ENCODE peak calls at places on chromosomes 3 and 15, in seven cellular contexts. L is psoas muscle, C is right lobe of liver, G is heart right ventricle, H is uterus, Z is prostate gland, T is upper lobe of right lung. W is an unnamed sample. For H3K9me3, the result is how much of the 10 kb centered on the place peaks cover.

GRCh38 chr3:88235102-88235501 is 85.3 kb downstream of the C3orf38 start:
- DNase-seq in L (no peak), C (no peak), G (no peak), H (no peak), Z (no peak), T (no peak), W (no peak)

GRCh38 chr15:57477736-57478522 is 101.6 kb downstream of the CGNL1 start:
- DNase-seq in L (no peak), C (peak), G (no peak), H (no peak), Z (no peak), T (no peak), W (no peak)

GRCh38 chr3:122676759-122677158 is 3.9 kb upstream of the PARP14 start:
- DNase-seq in L (no peak), C (no peak), G (no peak), H (no peak), Z (no peak), T (no peak), W (no peak)

GRCh38 chr15:64455951-64456350 is 4.4 kb upstream of the ZNF609 start:
- DNase-seq in L (no peak), C (no peak), G (peak), H (no peak), Z (no peak), T (no peak), W (no peak)

GRCh38 chr3:141094851-141095545 is 43.9 kb downstream of the SPSB4 start:
- DNase-seq in L (peak), C (no peak), G (peak), H (peak), Z (no peak), T (no peak), W (no peak)

GRCh38 chr3:188091746-188092145 is 62.2 kb upstream of the LPP start:
- DNase-seq in L (no peak), C (no peak), G (no peak), H (no peak), Z (no peak), T (no peak), W (no peak)

GRCh38 chr3:138082085-138082991 is 33.1 kb downstream of the DZIP1L start:
- DNase-seq in L (no peak), C (no peak), G (no peak), H (peak), Z (peak), T (no peak), W (no peak)

GRCh38 chr15:78605201-78605600 is 15.6 kb downstream of the CHRNA3 start:
- DNase-seq in L (no peak), C (no peak), G (no peak), H (no peak), Z (no peak), T (no peak), W (no peak)

DNA sequence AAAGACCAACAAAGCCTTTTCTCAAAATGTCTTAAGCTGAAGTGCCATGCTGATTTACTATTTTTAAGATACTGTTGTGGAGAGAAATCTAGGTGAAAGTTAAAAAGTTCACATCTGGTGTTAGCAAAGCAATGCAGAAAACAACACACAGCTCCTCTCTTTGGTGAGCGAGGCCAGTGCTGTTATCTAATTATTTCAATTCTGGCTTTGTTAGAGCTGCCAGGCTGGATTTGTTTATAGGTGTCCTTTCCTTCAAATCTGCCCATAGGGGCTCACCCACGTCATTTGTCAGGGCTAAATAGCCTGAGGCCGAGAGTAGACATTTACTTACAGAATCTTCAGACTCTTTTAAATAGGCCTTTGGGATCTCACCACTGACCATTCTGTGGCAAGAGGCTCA is 152.8 kb downstream of the PDZRN3 start:
- DNase-seq in L (no peak), C (no peak), G (no peak), H (no peak), Z (no peak), T (no peak), W (no peak)
- H3K9me3 ChIP-seq in L (under half), C (under half), G (under half), H (under half), Z (under half), T (under half), W (under half)

DNA sequence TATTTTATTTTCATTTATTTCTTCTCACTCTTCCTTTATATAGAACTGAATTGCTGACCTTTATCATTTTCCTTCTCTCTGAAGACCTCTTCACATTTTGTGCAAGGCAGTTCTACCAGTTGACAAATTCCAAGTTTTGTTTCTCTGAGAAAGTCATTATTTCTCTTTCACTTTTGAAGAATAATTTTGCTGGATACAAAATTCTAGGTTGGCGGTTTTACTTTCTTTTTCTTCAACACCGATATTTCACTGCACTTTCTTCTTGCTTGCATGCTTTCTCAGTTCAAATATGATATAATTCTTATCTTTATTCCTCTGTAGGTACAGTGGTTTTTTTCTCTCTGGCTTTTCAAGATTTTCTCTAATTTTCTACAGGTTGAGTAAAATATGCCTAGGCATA is 15.9 kb downstream of the RFX7 start:
- DNase-seq in L (no peak), C (no peak), G (no peak), H (no peak), Z (no peak), T (no peak), W (no peak)
- H3K9me3 ChIP-seq in L (under half), C (under half), G (under half), H (under half), Z (under half), T (under half), W (under half)

DNA sequence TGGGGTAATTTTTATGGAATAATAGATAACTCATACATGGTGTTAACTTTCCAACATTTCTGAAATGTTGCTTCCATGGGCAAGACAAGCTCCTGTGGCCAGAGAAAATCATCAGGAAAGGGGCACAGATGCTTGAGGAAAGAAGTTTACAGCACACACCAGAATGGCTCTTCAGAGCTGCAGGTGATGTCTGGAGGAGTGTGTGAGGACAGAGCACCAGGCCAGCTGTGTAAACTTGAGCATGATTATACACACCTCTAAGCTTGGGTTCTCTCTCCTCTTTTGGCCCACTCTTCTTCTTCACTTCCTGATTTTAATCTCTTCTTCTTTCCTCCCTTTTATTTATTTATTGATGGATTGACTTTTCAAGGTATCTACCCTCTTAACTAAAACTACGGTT is 676.0 kb downstream of the GRM7 start:
- DNase-seq in L (no peak), C (no peak), G (no peak), H (no peak), Z (no peak), T (no peak), W (no peak)
- H3K9me3 ChIP-seq in L (under half), C (under half), G (under half), H (under half), Z (under half), T (under half), W (under half)

GRCh38 chr3:195587406-195587805 is 3.7 kb upstream of the APOD start:
- DNase-seq in L (no peak), C (no peak), G (no peak), H (no peak), Z (no peak), T (no peak), W (no peak)
- H3K9me3 ChIP-seq in L (under half), C (under half), G (under half), H (under half), Z (under half), T (under half), W (under half)

DNA sequence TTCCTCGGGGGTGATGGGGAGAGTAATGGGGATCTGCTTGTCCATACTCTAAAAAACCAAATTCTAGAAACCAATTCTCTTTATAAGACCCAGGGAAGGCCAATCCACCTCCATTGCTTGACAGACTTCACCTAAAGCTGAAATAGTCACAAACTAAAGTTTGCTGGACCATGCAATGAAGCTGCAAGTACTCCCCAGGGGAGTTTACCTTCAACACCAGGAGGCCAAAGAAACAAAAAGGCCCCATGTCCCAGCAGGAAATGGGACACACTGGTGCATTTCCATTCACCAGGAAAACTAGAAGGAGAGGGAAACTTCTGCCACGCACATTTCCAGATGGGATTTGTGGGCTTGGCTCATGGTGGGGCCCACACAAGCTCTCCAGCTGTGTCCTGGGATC is 237.8 kb upstream of the LRTM1 start:
- DNase-seq in L (no peak), C (no peak), G (no peak), H (no peak), Z (no peak), T (no peak), W (no peak)
- H3K9me3 ChIP-seq in L (under half), C (under half), G (under half), H (under half), Z (under half), T (under half), W (under half)

GRCh38 chr15:22232675-22233074 is 152.3 kb downstream of the OR4M2 start:
- DNase-seq in L (no peak), C (no peak), G (no peak), H (no peak), Z (no peak), T (no peak), W (no peak)

GRCh38 chr15:22227411-22227810 is 147.1 kb downstream of the OR4M2 start:
- DNase-seq in L (no peak), C (peak), G (no peak), H (no peak), Z (no peak), T (peak), W (no peak)

GRCh38 chr15:22227961-22228762 is 147.8 kb downstream of the OR4M2 start:
- DNase-seq in L (no peak), C (peak), G (no peak), H (no peak), Z (no peak), T (peak), W (no peak)

GRCh38 chr15:22229971-22230815 is 149.9 kb downstream of the OR4M2 start:
- DNase-seq in L (no peak), C (peak), G (no peak), H (no peak), Z (no peak), T (peak), W (no peak)

DNA sequence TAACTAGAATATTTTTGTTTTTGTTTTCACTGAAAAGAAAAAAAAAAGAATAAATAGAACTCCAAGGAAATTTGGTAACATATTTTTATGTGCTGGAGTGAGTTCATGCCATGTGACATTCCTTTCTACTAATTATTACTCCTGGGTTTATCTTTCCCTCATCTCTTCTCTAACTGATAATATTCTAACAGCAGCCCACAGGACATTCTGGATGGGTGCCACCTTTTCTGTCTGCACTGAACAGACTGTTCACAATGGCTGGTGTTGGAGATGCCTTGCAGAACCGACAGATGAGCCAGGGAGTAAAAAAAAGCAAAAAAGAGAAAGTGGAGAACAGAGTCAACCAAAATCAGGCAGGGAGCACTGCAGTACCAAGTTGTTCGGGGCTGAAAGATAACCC is 151.3 kb downstream of the OR4M2 start:
- DNase-seq in L (no peak), C (no peak), G (peak), H (no peak), Z (no peak), T (no peak), W (no peak)
- H3K9me3 ChIP-seq in L (under half), C (under half), G (under half), H (under half), Z (under half), T (under half), W (under half)